ENCODE peak calls at places on chromosomes 7 and 10, in four cellular contexts. One of them, this sample, is unnamed. For H3K4me1, the result is how much of the 10 kb centered on the place peaks cover.

GRCh38 chr7:131057015-131057518 is 270.6 kb upstream of the MKLN1 start:
- DNase-seq in HCT116: no peak
- DNase-seq in CD8-positive, alpha-beta memory T cell: peak
- DNase-seq in pancreas: no peak
- DNase-seq in this sample: no peak

GRCh38 chr10:28910960-28911359 is 233.6 kb downstream of the BAMBI start:
- DNase-seq in pancreas: no peak
- DNase-seq in CD8-positive, alpha-beta memory T cell: no peak
- DNase-seq in HCT116: no peak
- DNase-seq in this sample: no peak

GRCh38 chr10:58693919-58694318 is 181.2 kb downstream of the BICC1 start:
- DNase-seq in CD8-positive, alpha-beta memory T cell: no peak
- DNase-seq in HCT116: no peak
- DNase-seq in pancreas: no peak
- DNase-seq in this sample: no peak

GRCh38 chr7:38796636-38797501 is 112.1 kb downstream of the VPS41 start:
- DNase-seq in HCT116: peak
- DNase-seq in CD8-positive, alpha-beta memory T cell: peak
- DNase-seq in pancreas: peak
- DNase-seq in this sample: peak

GRCh38 chr10:71059059-71059818 is 153.1 kb upstream of the UNC5B start:
- DNase-seq in pancreas: no peak
- DNase-seq in CD8-positive, alpha-beta memory T cell: no peak
- DNase-seq in HCT116: no peak
- DNase-seq in this sample: no peak

GRCh38 chr10:6995339-6995738 is 415.3 kb upstream of the PRKCQ start:
- DNase-seq in HCT116: no peak
- DNase-seq in CD8-positive, alpha-beta memory T cell: no peak
- DNase-seq in pancreas: no peak
- DNase-seq in this sample: no peak

GRCh38 chr7:431658-432111 is 88.0 kb downstream of the PDGFA start:
- DNase-seq in CD8-positive, alpha-beta memory T cell: no peak
- DNase-seq in HCT116: no peak
- DNase-seq in pancreas: no peak
- DNase-seq in this sample: no peak

GRCh38 chr10:50224330-50224952 is 26.9 kb downstream of the ASAH2 start:
- DNase-seq in pancreas: no peak
- DNase-seq in CD8-positive, alpha-beta memory T cell: peak
- DNase-seq in HCT116: peak
- DNase-seq in this sample: no peak

GRCh38 chr7:45138433-45139267 is 18.9 kb upstream of the RAMP3 start:
- DNase-seq in CD8-positive, alpha-beta memory T cell: no peak
- DNase-seq in pancreas: no peak
- DNase-seq in HCT116: no peak
- DNase-seq in this sample: no peak

GRCh38 chr10:93346712-93347111 is 135.4 kb downstream of the MYOF start:
- DNase-seq in HCT116: no peak
- DNase-seq in CD8-positive, alpha-beta memory T cell: no peak
- DNase-seq in pancreas: no peak
- DNase-seq in this sample: no peak

GRCh38 chr10:84265378-84265777 is 20.5 kb downstream of the RGR start:
- DNase-seq in HCT116: no peak
- DNase-seq in CD8-positive, alpha-beta memory T cell: no peak
- DNase-seq in pancreas: no peak
- DNase-seq in this sample: no peak

DNA sequence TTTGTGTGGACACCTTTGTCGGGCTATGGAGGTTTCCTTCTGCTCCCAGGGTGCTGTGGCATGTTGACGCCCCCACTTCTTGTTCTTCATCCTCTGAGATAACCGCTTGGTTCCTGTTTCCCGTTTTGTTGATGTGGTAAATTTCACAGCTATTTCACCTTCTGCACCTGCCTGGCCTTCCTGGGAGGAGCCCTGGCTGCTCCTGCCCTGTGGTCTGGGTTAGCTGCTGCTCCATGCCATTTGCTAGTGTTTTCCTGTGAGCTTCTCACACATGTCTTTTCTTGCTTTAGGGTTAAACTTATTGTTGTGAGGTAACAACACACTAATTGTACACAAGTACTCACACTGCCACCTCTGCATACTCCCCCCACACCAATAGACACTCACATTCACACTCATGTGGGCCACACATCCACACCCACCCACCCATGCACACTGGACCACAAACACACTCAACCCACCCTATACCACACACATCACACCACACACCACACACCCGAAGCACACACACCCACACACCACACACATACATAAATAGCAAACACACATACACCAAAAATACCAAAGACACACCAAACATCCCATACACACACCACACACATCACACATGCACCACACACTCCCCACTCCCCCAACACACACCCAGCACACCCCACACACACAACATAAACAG is 46.6 kb upstream of the MSMB start:
- DNase-seq in pancreas: no peak
- DNase-seq in HCT116: no peak
- DNase-seq in CD8-positive, alpha-beta memory T cell: peak
- DNase-seq in this sample: peak
- H3K4me1 ChIP-seq in pancreas: under half
- H3K4me1 ChIP-seq in HCT116: under half
- H3K4me1 ChIP-seq in CD8-positive, alpha-beta memory T cell: half or more
- H3K4me1 ChIP-seq in this sample: half or more

GRCh38 chr7:102039706-102040105 is 222.3 kb downstream of the CUX1 start:
- DNase-seq in pancreas: no peak
- DNase-seq in CD8-positive, alpha-beta memory T cell: no peak
- DNase-seq in HCT116: no peak
- DNase-seq in this sample: no peak

GRCh38 chr7:102040569-102040968 is 223.1 kb downstream of the CUX1 start:
- DNase-seq in HCT116: no peak
- DNase-seq in pancreas: no peak
- DNase-seq in CD8-positive, alpha-beta memory T cell: no peak
- DNase-seq in this sample: no peak

GRCh38 chr7:102042016-102042656 is 224.7 kb downstream of the CUX1 start:
- DNase-seq in pancreas: no peak
- DNase-seq in CD8-positive, alpha-beta memory T cell: no peak
- DNase-seq in HCT116: peak
- DNase-seq in this sample: no peak

DNA sequence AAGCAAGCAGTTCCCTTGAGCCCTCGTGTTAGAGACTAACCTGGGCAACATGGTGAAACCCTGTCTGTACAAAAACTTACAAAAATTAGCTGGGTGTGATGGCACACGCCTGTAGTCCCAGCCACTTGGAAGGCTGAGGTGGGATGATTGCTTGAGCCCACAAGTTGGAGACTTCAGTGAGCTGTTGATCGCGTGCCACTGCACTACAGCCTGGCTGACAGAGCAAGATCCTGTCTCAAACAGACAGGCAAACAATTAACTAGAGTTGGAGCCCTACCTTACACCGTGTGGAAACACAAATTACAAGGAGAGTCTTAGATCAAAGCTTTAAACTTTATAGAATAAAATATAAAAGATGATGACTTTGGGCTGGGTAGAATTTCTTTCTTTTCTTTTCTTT is 219.5 kb downstream of the CUX1 start:
- DNase-seq in HCT116: no peak
- DNase-seq in CD8-positive, alpha-beta memory T cell: no peak
- DNase-seq in pancreas: no peak
- DNase-seq in this sample: no peak
- H3K27ac ChIP-seq in HCT116: no peak
- H3K27ac ChIP-seq in CD8-positive, alpha-beta memory T cell: no peak
- H3K27ac ChIP-seq in pancreas: no peak
- H3K27ac ChIP-seq in this sample: no peak

GRCh38 chr10:12308976-12309375 is 40.4 kb upstream of the CAMK1D start:
- DNase-seq in HCT116: no peak
- DNase-seq in pancreas: no peak
- DNase-seq in CD8-positive, alpha-beta memory T cell: no peak
- DNase-seq in this sample: no peak
- H3K4me1 ChIP-seq in HCT116: under half
- H3K4me1 ChIP-seq in pancreas: under half
- H3K4me1 ChIP-seq in CD8-positive, alpha-beta memory T cell: under half
- H3K4me1 ChIP-seq in this sample: under half

GRCh38 chr10:129637010-129637409 is 170.0 kb downstream of the MGMT start:
- DNase-seq in HCT116: no peak
- DNase-seq in CD8-positive, alpha-beta memory T cell: no peak
- DNase-seq in pancreas: no peak
- DNase-seq in this sample: no peak
- H3K27ac ChIP-seq in HCT116: no peak
- H3K27ac ChIP-seq in CD8-positive, alpha-beta memory T cell: no peak
- H3K27ac ChIP-seq in pancreas: no peak
- H3K27ac ChIP-seq in this sample: no peak

DNA sequence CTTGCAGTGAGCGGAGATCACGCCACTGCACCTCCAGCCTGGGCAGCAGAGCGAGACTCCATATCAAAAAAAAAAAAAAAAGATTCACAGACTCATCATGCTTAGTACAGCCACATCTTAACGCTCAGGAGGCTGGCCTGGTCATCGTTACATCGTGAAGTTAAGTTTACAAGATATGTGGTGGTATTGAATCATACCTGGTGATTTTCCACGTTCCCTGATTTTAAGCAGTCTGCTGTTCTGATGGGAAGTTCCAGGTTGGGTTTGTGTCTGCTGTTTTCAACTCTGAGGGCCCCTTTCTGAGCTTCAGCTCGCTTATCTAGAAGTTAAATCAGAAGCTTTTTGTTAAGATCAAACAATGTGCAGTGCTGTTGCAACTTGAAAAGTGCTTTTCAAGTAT is 6.9 kb downstream of the PPP2R2D start:
- DNase-seq in HCT116: no peak
- DNase-seq in CD8-positive, alpha-beta memory T cell: peak
- DNase-seq in pancreas: no peak
- DNase-seq in this sample: peak
- H3K4me1 ChIP-seq in HCT116: under half
- H3K4me1 ChIP-seq in CD8-positive, alpha-beta memory T cell: half or more
- H3K4me1 ChIP-seq in pancreas: under half
- H3K4me1 ChIP-seq in this sample: under half

DNA sequence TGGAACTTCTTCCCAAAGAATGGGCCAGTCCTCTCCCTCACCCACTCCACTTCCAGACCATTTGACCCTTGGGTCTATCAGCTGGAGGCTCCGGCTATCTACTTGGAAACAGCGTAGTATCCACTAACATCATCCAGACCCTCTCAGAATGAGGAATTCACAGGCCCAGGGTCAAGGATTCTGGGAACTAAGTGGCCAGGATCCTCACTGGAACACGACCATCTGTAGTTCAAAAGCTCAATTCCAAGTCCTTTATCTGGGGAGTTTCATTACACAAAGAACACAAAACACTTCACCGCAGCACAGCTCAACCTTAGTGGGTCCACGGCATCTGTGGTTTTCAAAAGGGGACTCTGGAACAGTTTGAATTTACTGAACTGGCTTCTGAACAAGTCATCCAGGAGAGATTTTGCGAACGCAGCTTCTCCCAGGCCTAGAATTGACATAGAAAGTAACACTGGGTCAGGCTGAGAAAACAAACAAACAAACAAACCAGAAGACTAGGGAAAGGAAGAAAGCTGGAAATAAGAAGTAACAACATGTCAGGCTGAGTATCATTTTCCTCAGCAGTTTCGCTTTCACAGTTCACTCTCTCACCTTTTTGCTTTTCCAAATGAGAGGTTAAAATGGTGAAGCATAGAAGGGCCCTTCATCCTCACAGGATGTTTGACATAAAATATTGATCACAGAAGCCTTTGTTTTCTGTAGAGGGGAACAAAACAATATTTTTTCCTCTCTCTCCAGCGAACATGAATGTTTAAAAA is 57.6 kb upstream of the USP6NL start:
- DNase-seq in pancreas: no peak
- DNase-seq in HCT116: no peak
- DNase-seq in CD8-positive, alpha-beta memory T cell: no peak
- DNase-seq in this sample: no peak
- H3K27ac ChIP-seq in pancreas: no peak
- H3K27ac ChIP-seq in HCT116: no peak
- H3K27ac ChIP-seq in CD8-positive, alpha-beta memory T cell: no peak
- H3K27ac ChIP-seq in this sample: no peak

GRCh38 chr10:79139124-79139835 is 70.5 kb downstream of the ZMIZ1 start:
- DNase-seq in pancreas: no peak
- DNase-seq in CD8-positive, alpha-beta memory T cell: no peak
- DNase-seq in HCT116: no peak
- DNase-seq in this sample: no peak
- H3K4me1 ChIP-seq in pancreas: under half
- H3K4me1 ChIP-seq in CD8-positive, alpha-beta memory T cell: under half
- H3K4me1 ChIP-seq in HCT116: under half
- H3K4me1 ChIP-seq in this sample: under half

This sample was measured in naive thymus-derived CD4-positive, alpha-beta T cell.